ENCODE peak calls at places on chromosomes 7 and 10, in four cellular contexts. V is Right ventricle myocardium superior; N is activated T-cell treated with anti-CD3 and anti-CD28 coated beads, Interleukin-2, amount 50 U/mL, for 24 hours; R is Ammon's horn. D is an unnamed sample.

GRCh38 chr7:47089068-47089417 is 492.9 kb downstream of the TNS3 start:
- DNase-seq in V (no peak), N (no peak), R (no peak), D (no peak)

GRCh38 chr7:68866136-68866535 is 732.1 kb upstream of the AUTS2 start:
- DNase-seq in V (no peak), N (no peak), R (no peak), D (no peak)

GRCh38 chr10:122213766-122214165 is 57.3 kb upstream of the BTBD16 start:
- DNase-seq in V (no peak), N (no peak), R (peak), D (no peak)

GRCh38 chr10:69315610-69316312 is 37.5 kb downstream of the HK1 start:
- DNase-seq in V (no peak), N (no peak), R (no peak), D (no peak)

GRCh38 chr10:93199221-93199681 is 125.6 kb downstream of the CYP26A1 start:
- DNase-seq in V (peak), N (no peak), R (peak), D (peak)

GRCh38 chr10:90738885-90739284 is 119.0 kb downstream of the HTR7 start:
- DNase-seq in V (no peak), N (no peak), R (no peak), D (no peak)

GRCh38 chr7:32335107-32335506 is 155.1 kb downstream of the LSM5 start:
- DNase-seq in V (no peak), N (no peak), R (no peak), D (no peak)

GRCh38 chr10:84341983-84342382 is 13.6 kb downstream of the CCSER2 start:
- DNase-seq in V (no peak), N (no peak), R (no peak), D (no peak)

GRCh38 chr10:17375936-17376584 is 78.3 kb downstream of the ST8SIA6 start:
- DNase-seq in V (no peak), N (peak), R (no peak), D (no peak)

GRCh38 chr7:69517985-69518731 is 80.1 kb upstream of the AUTS2 start:
- DNase-seq in V (no peak), N (no peak), R (peak), D (no peak)

GRCh38 chr10:58347967-58348366 is 13.2 kb downstream of the UBE2D1 start:
- DNase-seq in V (no peak), N (no peak), R (no peak), D (no peak)

GRCh38 chr10:64039208-64039607 is 518.0 kb downstream of the REEP3 start:
- DNase-seq in V (no peak), N (no peak), R (no peak), D (no peak)

GRCh38 chr10:100347568-100348195 is 649 bp downstream of the SCD start:
- DNase-seq in V (no peak), N (peak), R (no peak), D (no peak)

GRCh38 chr10:74863508-74863907 is 37.1 kb downstream of the KAT6B start:
- DNase-seq in V (no peak), N (no peak), R (no peak), D (no peak)

GRCh38 chr10:100742067-100742771 is 3.2 kb upstream of the PAX2 start:
- DNase-seq in V (no peak), N (no peak), R (no peak), D (no peak)

GRCh38 chr10:52801951-52802350 is 29.4 kb upstream of the MBL2 start:
- DNase-seq in V (no peak), N (no peak), R (no peak), D (peak)

GRCh38 chr7:23467731-23468720 is 2.3 kb downstream of the IGF2BP3 start:
- DNase-seq in V (no peak), N (peak), R (no peak), D (peak)

GRCh38 chr10:24556137-24556536 is 167.6 kb downstream of the ARHGAP21 start:
- DNase-seq in V (no peak), N (no peak), R (no peak), D (no peak)

GRCh38 chr10:132628966-132629900 is 91.6 kb downstream of the INPP5A start:
- DNase-seq in V (peak), N (no peak), R (no peak), D (no peak)

GRCh38 chr7:157411580-157411979 is 74.8 kb downstream of the DNAJB6 start:
- DNase-seq in V (peak), N (peak), R (no peak), D (no peak)

GRCh38 chr10:86149264-86149663 is 217.3 kb downstream of the GRID1 start:
- DNase-seq in V (no peak), N (no peak), R (no peak), D (no peak)

GRCh38 chr7:24503511-24503910 is 69.7 kb upstream of the PALS2 start:
- DNase-seq in V (no peak), N (no peak), R (no peak), D (no peak)

GRCh38 chr7:7675686-7676085 is 35.1 kb downstream of the UMAD1 start:
- DNase-seq in V (no peak), N (no peak), R (no peak), D (no peak)

GRCh38 chr10:5710854-5711253 is 26.2 kb downstream of the TASOR2 start:
- DNase-seq in V (no peak), N (no peak), R (no peak), D (no peak)

GRCh38 chr10:62454696-62455451 is 80.7 kb downstream of the ZNF365 start:
- DNase-seq in V (peak), N (no peak), R (no peak), D (peak)

GRCh38 chr10:95290801-95291633 is at the start of gene PDLIM1:
- DNase-seq in V (peak), N (peak), R (no peak), D (peak)

GRCh38 chr10:46325021-46325420 is 38.2 kb downstream of the ANTXRL start:
- DNase-seq in V (no peak), N (no peak), R (no peak), D (no peak)

GRCh38 chr10:58764087-58764747 is 251.5 kb downstream of the BICC1 start:
- DNase-seq in V (no peak), N (no peak), R (no peak), D (no peak)

GRCh38 chr10:129531195-129531968 is 64.3 kb downstream of the MGMT start:
- DNase-seq in V (no peak), N (no peak), R (no peak), D (peak)

GRCh38 chr10:104483582-104483981 is 129.9 kb downstream of the CFAP58 start:
- DNase-seq in V (no peak), N (no peak), R (no peak), D (no peak)

GRCh38 chr7:140317999-140318398 is 80.3 kb downstream of the SLC37A3 start:
- DNase-seq in V (no peak), N (no peak), R (no peak), D (no peak)

GRCh38 chr10:101224910-101225823 is 4.1 kb downstream of the LBX1 start:
- DNase-seq in V (no peak), N (no peak), R (no peak), D (no peak)

GRCh38 chr10:101071266-101071884 is 9.6 kb downstream of the KAZALD1 start:
- DNase-seq in V (peak), N (no peak), R (peak), D (no peak)

GRCh38 chr7:51314726-51315125 is 1.9 kb downstream of the COBL start:
- DNase-seq in V (no peak), N (no peak), R (no peak), D (no peak)